ENCODE peak calls at places on chromosomes 5 and 9, in seven cellular contexts. E, Y, I, A, N, Q and L are unnamed samples.

GRCh38 chr5:43635374-43635773 is 32.4 kb downstream of the NNT start:
- DNase-seq in E (no peak), Y (no peak), I (no peak), A (no peak), N (no peak), Q (no peak), L (no peak)

GRCh38 chr5:59724482-59725392 is 168.8 kb downstream of the PDE4D start:
- DNase-seq in E (no peak), Y (peak; percentile 58), I (peak; percentile 44), A (no peak), N (peak; percentile 21), Q (peak; percentile 60), L (no peak)

GRCh38 chr5:167587768-167588167 is 703.7 kb upstream of the WWC1 start:
- DNase-seq in E (no peak), Y (peak; percentile 22), I (no peak), A (no peak), N (no peak), Q (peak; percentile 73), L (peak; percentile 28)

GRCh38 chr9:94511943-94512265 is 43.0 kb upstream of the PCAT7 start:
- DNase-seq in E (no peak), Y (no peak), I (no peak), A (no peak), N (no peak), Q (no peak), L (no peak)

GRCh38 chr9:131661954-131662621 is 77.8 kb downstream of the RAPGEF1 start:
- DNase-seq in E (peak; percentile 50), Y (no peak), I (no peak), A (no peak), N (no peak), Q (no peak), L (no peak)

GRCh38 chr9:136403915-136404800 is 4.2 kb upstream of the SNAPC4 start:
- DNase-seq in E (peak; percentile 35), Y (no peak), I (no peak), A (no peak), N (no peak), Q (no peak), L (no peak)

GRCh38 chr5:130546216-130546615 is 618.8 kb downstream of the HINT1 start:
- DNase-seq in E (no peak), Y (no peak), I (no peak), A (no peak), N (no peak), Q (no peak), L (no peak)

GRCh38 chr5:101306391-101307137 is 403.5 kb upstream of the ST8SIA4 start:
- DNase-seq in E (no peak), Y (no peak), I (no peak), A (no peak), N (no peak), Q (no peak), L (no peak)

GRCh38 chr9:35771524-35771923 is 17.4 kb upstream of the MSMP start:
- DNase-seq in E (no peak), Y (peak; percentile 30), I (no peak), A (peak; percentile 46), N (no peak), Q (no peak), L (no peak)

GRCh38 chr5:167642779-167643517 is 648.5 kb upstream of the WWC1 start:
- DNase-seq in E (no peak), Y (peak; percentile 98), I (no peak), A (no peak), N (peak; percentile 96), Q (no peak), L (no peak)

GRCh38 chr9:16720386-16720785 is 150.1 kb downstream of the BNC2 start:
- DNase-seq in E (no peak), Y (no peak), I (no peak), A (no peak), N (no peak), Q (no peak), L (no peak)

GRCh38 chr5:67010684-67011409 is 185.8 kb downstream of the CD180 start:
- DNase-seq in E (no peak), Y (no peak), I (no peak), A (peak; percentile 29), N (no peak), Q (no peak), L (peak; percentile 48)

GRCh38 chr5:116378007-116378831 is 196.4 kb downstream of the SEMA6A start:
- DNase-seq in E (no peak), Y (no peak), I (no peak), A (no peak), N (no peak), Q (no peak), L (no peak)

GRCh38 chr5:127938746-127939145 is 144.8 kb upstream of the SLC12A2 start:
- DNase-seq in E (no peak), Y (no peak), I (no peak), A (no peak), N (no peak), Q (no peak), L (no peak)

GRCh38 chr9:96453625-96454024 is 3.7 kb downstream of the HABP4 start:
- DNase-seq in E (no peak), Y (no peak), I (no peak), A (peak; percentile 6), N (peak; percentile 32), Q (peak; percentile 27), L (peak; percentile 40)

GRCh38 chr9:112028242-112029221 is 131.9 kb downstream of the UGCG start:
- DNase-seq in E (peak; percentile 3), Y (no peak), I (no peak), A (no peak), N (no peak), Q (no peak), L (no peak)

GRCh38 chr5:156735477-156735876 is 114.6 kb upstream of the PPP1R2B start:
- DNase-seq in E (no peak), Y (no peak), I (no peak), A (no peak), N (no peak), Q (no peak), L (no peak)

GRCh38 chr5:177131352-177131710 is 2.2 kb upstream of the NSD1 start:
- DNase-seq in E (no peak), Y (no peak), I (no peak), A (no peak), N (no peak), Q (no peak), L (no peak)

GRCh38 chr9:126986506-126986951 is 71.9 kb downstream of the RALGPS1 start:
- DNase-seq in E (no peak), Y (no peak), I (no peak), A (no peak), N (no peak), Q (no peak), L (no peak)

GRCh38 chr5:62828757-62829156 is 250.1 kb downstream of the LRRC70 start:
- DNase-seq in E (no peak), Y (no peak), I (no peak), A (no peak), N (no peak), Q (no peak), L (no peak)

GRCh38 chr5:89190515-89191265 is 307.7 kb upstream of the MEF2C start:
- DNase-seq in E (no peak), Y (no peak), I (no peak), A (no peak), N (no peak), Q (no peak), L (no peak)